ENCODE peak calls at places on chromosomes 13 and 19, in seven cellular contexts. One of them, this sample, is unnamed.
A peak's percentile ranks its signal among the peaks of the same experiment; 100 is the strongest.

GRCh38 chr19:37778613-37779138 is 710 bp downstream of the ZNF573 start:
- DNase-seq in tibial nerve: no peak
- DNase-seq in tibial artery: no peak
- DNase-seq in neuronal stem cell: peak; percentile 1
- DNase-seq in MM.1S: no peak
- DNase-seq in AG04450: no peak
- DNase-seq in astrocyte: peak; percentile 9
- DNase-seq in this sample: no peak

GRCh38 chr13:110949628-110950027 is 34.8 kb upstream of the ANKRD10 start:
- DNase-seq in astrocyte: no peak
- DNase-seq in neuronal stem cell: no peak
- DNase-seq in MM.1S: no peak
- DNase-seq in AG04450: no peak
- DNase-seq in tibial artery: no peak
- DNase-seq in tibial nerve: no peak
- DNase-seq in this sample: no peak

GRCh38 chr13:40518481-40518882 is 148.0 kb downstream of the FOXO1 start:
- DNase-seq in astrocyte: peak; percentile 54
- DNase-seq in MM.1S: no peak
- DNase-seq in tibial artery: no peak
- DNase-seq in tibial nerve: no peak
- DNase-seq in AG04450: no peak
- DNase-seq in neuronal stem cell: no peak
- DNase-seq in this sample: no peak

GRCh38 chr13:99314640-99315176 is 7.5 kb upstream of the GPR183 start:
- DNase-seq in astrocyte: peak; percentile 75
- DNase-seq in neuronal stem cell: no peak
- DNase-seq in AG04450: no peak
- DNase-seq in tibial artery: no peak
- DNase-seq in tibial nerve: no peak
- DNase-seq in MM.1S: no peak
- DNase-seq in this sample: no peak

GRCh38 chr13:39888865-39889810 is 233.7 kb downstream of the COG6 start:
- DNase-seq in neuronal stem cell: no peak
- DNase-seq in tibial nerve: no peak
- DNase-seq in AG04450: no peak
- DNase-seq in MM.1S: no peak
- DNase-seq in tibial artery: no peak
- DNase-seq in astrocyte: peak; percentile 20
- DNase-seq in this sample: no peak

GRCh38 chr13:107842562-107843180 is 372.7 kb downstream of the LIG4 start:
- DNase-seq in AG04450: no peak
- DNase-seq in astrocyte: peak; percentile 76
- DNase-seq in tibial nerve: no peak
- DNase-seq in neuronal stem cell: no peak
- DNase-seq in MM.1S: no peak
- DNase-seq in tibial artery: no peak
- DNase-seq in this sample: no peak

GRCh38 chr19:46828484-46828883 is 22.2 kb downstream of the AP2S1 start:
- DNase-seq in neuronal stem cell: no peak
- DNase-seq in AG04450: no peak
- DNase-seq in MM.1S: no peak
- DNase-seq in astrocyte: peak; percentile 39
- DNase-seq in tibial nerve: no peak
- DNase-seq in tibial artery: no peak
- DNase-seq in this sample: no peak

GRCh38 chr13:99307648-99308339 is 595 bp upstream of the GPR183 start:
- DNase-seq in astrocyte: peak; percentile 87
- DNase-seq in tibial nerve: no peak
- DNase-seq in MM.1S: no peak
- DNase-seq in tibial artery: peak; percentile 76
- DNase-seq in neuronal stem cell: no peak
- DNase-seq in AG04450: no peak
- DNase-seq in this sample: no peak

GRCh38 chr13:101654916-101655315 is 202.4 kb downstream of the ITGBL1 start:
- DNase-seq in neuronal stem cell: no peak
- DNase-seq in tibial nerve: no peak
- DNase-seq in AG04450: no peak
- DNase-seq in MM.1S: no peak
- DNase-seq in tibial artery: no peak
- DNase-seq in astrocyte: peak; percentile 79
- DNase-seq in this sample: no peak

GRCh38 chr19:13006431-13007281 is 11.4 kb downstream of the NFIX start:
- DNase-seq in MM.1S: no peak
- DNase-seq in tibial nerve: no peak
- DNase-seq in astrocyte: no peak
- DNase-seq in neuronal stem cell: no peak
- DNase-seq in AG04450: no peak
- DNase-seq in tibial artery: peak; percentile 87
- DNase-seq in this sample: no peak

GRCh38 chr13:107553838-107554237 is 661.5 kb downstream of the LIG4 start:
- DNase-seq in tibial artery: no peak
- DNase-seq in MM.1S: no peak
- DNase-seq in astrocyte: no peak
- DNase-seq in tibial nerve: no peak
- DNase-seq in AG04450: no peak
- DNase-seq in neuronal stem cell: no peak
- DNase-seq in this sample: no peak

GRCh38 chr13:111328111-111328802 is 7.8 kb downstream of the TEX29 start:
- DNase-seq in tibial artery: peak; percentile 34
- DNase-seq in AG04450: no peak
- DNase-seq in MM.1S: no peak
- DNase-seq in tibial nerve: no peak
- DNase-seq in astrocyte: no peak
- DNase-seq in neuronal stem cell: no peak
- DNase-seq in this sample: no peak

GRCh38 chr13:27481766-27482165 is 31.4 kb upstream of the MTIF3 start:
- DNase-seq in MM.1S: peak; percentile 24
- DNase-seq in tibial nerve: no peak
- DNase-seq in neuronal stem cell: peak; percentile 56
- DNase-seq in AG04450: no peak
- DNase-seq in tibial artery: no peak
- DNase-seq in astrocyte: no peak
- DNase-seq in this sample: no peak

GRCh38 chr19:10516671-10517286 is 468 bp downstream of the S1PR5 start:
- DNase-seq in neuronal stem cell: no peak
- DNase-seq in tibial nerve: no peak
- DNase-seq in AG04450: no peak
- DNase-seq in tibial artery: no peak
- DNase-seq in MM.1S: no peak
- DNase-seq in astrocyte: no peak
- DNase-seq in this sample: no peak

GRCh38 chr13:64925284-64925683 is 2304.9 kb downstream of the PCDH9 start:
- DNase-seq in tibial artery: no peak
- DNase-seq in tibial nerve: no peak
- DNase-seq in AG04450: no peak
- DNase-seq in neuronal stem cell: peak; percentile 18
- DNase-seq in MM.1S: no peak
- DNase-seq in astrocyte: no peak
- DNase-seq in this sample: peak; percentile 38

GRCh38 chr19:53157601-53158000 is 1.3 kb downstream of the ZNF347 start:
- DNase-seq in MM.1S: no peak
- DNase-seq in AG04450: no peak
- DNase-seq in tibial nerve: no peak
- DNase-seq in tibial artery: no peak
- DNase-seq in neuronal stem cell: peak; percentile 11
- DNase-seq in astrocyte: peak; percentile 5
- DNase-seq in this sample: no peak
- H3K27ac ChIP-seq in MM.1S: no peak overlapping the region
- H3K27ac ChIP-seq in AG04450: no peak overlapping the region
- H3K27ac ChIP-seq in tibial nerve: peak overlapping the region; percentile 87
- H3K27ac ChIP-seq in tibial artery: peak overlapping the region; percentile 80
- H3K27ac ChIP-seq in neuronal stem cell: no peak overlapping the region
- H3K27ac ChIP-seq in astrocyte: no peak overlapping the region
- H3K27ac ChIP-seq in this sample: no peak overlapping the region

GRCh38 chr19:6768236-6768785 is 1.1 kb upstream of the SH2D3A start:
- DNase-seq in AG04450: no peak
- DNase-seq in tibial nerve: no peak
- DNase-seq in astrocyte: no peak
- DNase-seq in tibial artery: no peak
- DNase-seq in MM.1S: no peak
- DNase-seq in neuronal stem cell: no peak
- DNase-seq in this sample: no peak

GRCh38 chr19:6767357-6768235 is at the start of gene SH2D3A:
- DNase-seq in neuronal stem cell: peak; percentile 57
- DNase-seq in astrocyte: no peak
- DNase-seq in tibial nerve: no peak
- DNase-seq in MM.1S: peak; percentile 96
- DNase-seq in AG04450: no peak
- DNase-seq in tibial artery: no peak
- DNase-seq in this sample: peak; percentile 94

GRCh38 chr19:6766357-6767080 is 716 bp downstream of the SH2D3A start:
- DNase-seq in tibial artery: no peak
- DNase-seq in AG04450: no peak
- DNase-seq in astrocyte: no peak
- DNase-seq in MM.1S: peak; percentile 31
- DNase-seq in neuronal stem cell: no peak
- DNase-seq in tibial nerve: no peak
- DNase-seq in this sample: no peak

GRCh38 chr19:6765738-6766356 is 1.4 kb downstream of the SH2D3A start:
- DNase-seq in astrocyte: no peak
- DNase-seq in AG04450: no peak
- DNase-seq in neuronal stem cell: no peak
- DNase-seq in tibial artery: no peak
- DNase-seq in tibial nerve: no peak
- DNase-seq in MM.1S: peak; percentile 85
- DNase-seq in this sample: peak; percentile 94

DNA sequence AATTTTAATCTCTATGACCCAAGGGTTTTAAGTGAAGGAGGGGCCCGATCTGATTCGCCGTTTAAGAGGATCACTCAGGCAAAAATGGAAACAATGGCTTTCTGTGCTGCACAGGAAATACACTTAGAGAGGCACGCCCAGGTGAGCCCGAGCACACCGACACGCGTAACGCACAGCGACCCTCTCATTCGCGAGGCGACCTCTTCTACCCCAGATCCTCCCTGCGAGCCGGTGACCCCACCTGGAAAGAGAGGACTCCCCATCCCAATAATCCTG is 216 bp downstream of the SH2D3A start:
- DNase-seq in tibial nerve: no peak
- DNase-seq in neuronal stem cell: no peak
- DNase-seq in AG04450: no peak
- DNase-seq in tibial artery: no peak
- DNase-seq in MM.1S: peak; percentile 71
- DNase-seq in astrocyte: no peak
- DNase-seq in this sample: peak; percentile 68
- H3K27ac ChIP-seq in tibial nerve: no peak overlapping the region
- H3K27ac ChIP-seq in neuronal stem cell: no peak overlapping the region
- H3K27ac ChIP-seq in AG04450: no peak overlapping the region
- H3K27ac ChIP-seq in tibial artery: no peak overlapping the region
- H3K27ac ChIP-seq in MM.1S: peak overlapping the region; percentile 66
- H3K27ac ChIP-seq in astrocyte: no peak overlapping the region
- H3K27ac ChIP-seq in this sample: peak overlapping the region; percentile 97

DNA sequence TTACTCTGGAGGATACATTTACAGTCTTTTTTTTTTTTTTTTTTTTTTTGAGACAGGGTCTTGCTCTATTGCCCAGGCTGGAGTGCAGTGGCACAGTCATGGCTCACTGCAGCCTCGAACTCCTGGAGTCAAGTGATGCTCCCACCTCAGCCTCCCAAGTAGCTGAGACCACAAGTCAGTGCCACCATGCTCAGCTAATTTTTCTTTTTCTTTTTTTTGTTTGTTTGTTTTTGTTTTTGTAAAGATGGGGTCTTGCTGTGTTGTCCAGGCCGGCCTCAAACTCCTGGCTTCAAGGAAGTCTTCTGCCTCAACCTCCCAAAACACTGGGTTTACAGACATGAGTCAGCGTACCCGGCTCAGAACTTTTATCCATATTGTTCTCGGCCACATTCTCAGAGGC is 64.5 kb downstream of the INSR start:
- DNase-seq in MM.1S: no peak
- DNase-seq in astrocyte: no peak
- DNase-seq in AG04450: no peak
- DNase-seq in neuronal stem cell: no peak
- DNase-seq in tibial artery: no peak
- DNase-seq in tibial nerve: no peak
- DNase-seq in this sample: no peak
- H3K27ac ChIP-seq in MM.1S: no peak overlapping the region
- H3K27ac ChIP-seq in astrocyte: no peak overlapping the region
- H3K27ac ChIP-seq in AG04450: no peak overlapping the region
- H3K27ac ChIP-seq in neuronal stem cell: no peak overlapping the region
- H3K27ac ChIP-seq in tibial artery: no peak overlapping the region
- H3K27ac ChIP-seq in tibial nerve: no peak overlapping the region
- H3K27ac ChIP-seq in this sample: no peak overlapping the region

GRCh38 chr13:70333752-70334151 is 225.5 kb upstream of the KLHL1 start:
- DNase-seq in tibial artery: no peak
- DNase-seq in neuronal stem cell: no peak
- DNase-seq in AG04450: no peak
- DNase-seq in MM.1S: no peak
- DNase-seq in astrocyte: no peak
- DNase-seq in tibial nerve: no peak
- DNase-seq in this sample: no peak
- H3K27ac ChIP-seq in tibial artery: no peak overlapping the region
- H3K27ac ChIP-seq in neuronal stem cell: no peak overlapping the region
- H3K27ac ChIP-seq in AG04450: no peak overlapping the region
- H3K27ac ChIP-seq in MM.1S: no peak overlapping the region
- H3K27ac ChIP-seq in astrocyte: no peak overlapping the region
- H3K27ac ChIP-seq in tibial nerve: no peak overlapping the region
- H3K27ac ChIP-seq in this sample: no peak overlapping the region

GRCh38 chr19:4035582-4035981 is 28.0 kb downstream of the PIAS4 start:
- DNase-seq in tibial nerve: no peak
- DNase-seq in AG04450: no peak
- DNase-seq in astrocyte: peak; percentile 23
- DNase-seq in neuronal stem cell: no peak
- DNase-seq in tibial artery: no peak
- DNase-seq in MM.1S: no peak
- DNase-seq in this sample: no peak

GRCh38 chr19:4034048-4035017 is 26.8 kb downstream of the PIAS4 start:
- DNase-seq in AG04450: no peak
- DNase-seq in tibial nerve: no peak
- DNase-seq in neuronal stem cell: no peak
- DNase-seq in MM.1S: no peak
- DNase-seq in tibial artery: no peak
- DNase-seq in astrocyte: no peak
- DNase-seq in this sample: no peak

GRCh38 chr19:4033028-4033956 is 25.8 kb downstream of the PIAS4 start:
- DNase-seq in AG04450: no peak
- DNase-seq in astrocyte: no peak
- DNase-seq in tibial artery: no peak
- DNase-seq in tibial nerve: no peak
- DNase-seq in MM.1S: no peak
- DNase-seq in neuronal stem cell: no peak
- DNase-seq in this sample: no peak

GRCh38 chr19:4036576-4037300 is 29.2 kb downstream of the PIAS4 start:
- DNase-seq in neuronal stem cell: no peak
- DNase-seq in astrocyte: peak; percentile 6
- DNase-seq in tibial nerve: no peak
- DNase-seq in tibial artery: no peak
- DNase-seq in MM.1S: no peak
- DNase-seq in AG04450: no peak
- DNase-seq in this sample: no peak

DNA sequence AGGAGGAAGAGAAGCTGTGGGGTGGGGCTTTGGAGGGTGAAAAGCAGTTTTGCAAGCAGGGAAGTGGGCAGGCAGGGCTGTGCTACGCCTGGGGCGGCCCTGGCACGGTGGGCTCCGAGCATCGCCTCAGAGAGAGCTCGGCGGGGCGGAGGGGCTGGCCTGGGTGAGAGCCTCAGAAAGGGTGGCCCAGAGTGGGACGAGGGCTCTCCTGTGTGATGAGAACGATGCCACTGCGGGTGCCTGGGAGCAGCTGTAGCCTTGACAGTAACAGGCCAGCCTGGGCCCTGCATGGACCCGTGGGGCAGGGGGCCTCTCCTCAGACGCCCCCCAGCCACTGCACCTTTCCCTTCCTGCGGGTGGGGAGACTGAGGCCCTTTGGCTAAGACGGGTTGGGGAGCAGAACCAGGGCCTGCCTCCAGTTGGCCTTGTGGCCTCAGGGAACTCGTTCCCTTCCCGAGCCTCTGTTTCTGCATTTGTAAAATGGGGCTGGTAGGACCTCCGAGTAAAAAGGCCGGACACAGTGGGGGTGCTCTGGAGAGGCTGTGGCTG is 27.6 kb downstream of the PIAS4 start:
- DNase-seq in tibial artery: no peak
- DNase-seq in AG04450: no peak
- DNase-seq in tibial nerve: no peak
- DNase-seq in astrocyte: no peak
- DNase-seq in neuronal stem cell: no peak
- DNase-seq in MM.1S: no peak
- DNase-seq in this sample: no peak
- H3K27ac ChIP-seq in tibial artery: no peak overlapping the region
- H3K27ac ChIP-seq in AG04450: no peak overlapping the region
- H3K27ac ChIP-seq in tibial nerve: peak overlapping the region; percentile 87
- H3K27ac ChIP-seq in astrocyte: no peak overlapping the region
- H3K27ac ChIP-seq in neuronal stem cell: no peak overlapping the region
- H3K27ac ChIP-seq in MM.1S: no peak overlapping the region
- H3K27ac ChIP-seq in this sample: no peak overlapping the region

This sample was measured in RWPE2.